ENCODE peak calls at places on chromosomes 7 and 10, in six cellular contexts. K is lung; Y is neuronal stem cell; W is activated gamma-delta T cell treated with anti-CD3 and anti-CD28 coated beads, Interleukin-2, amount 50 U/mL, for 16 hours; J is cardiac fibroblast; T is DMS 273 treated with DMSO at 0.1 percent for 48 hours. X is an unnamed sample.

GRCh38 chr10:63718006-63718405 is 196.8 kb downstream of the REEP3 start:
- DNase-seq in K (no peak), Y (no peak), W (no peak), J (no peak), T (no peak), X (no peak)

GRCh38 chr7:1458676-1459511 is at the start of gene MICALL2:
- DNase-seq in K (peak; percentile 77), Y (no peak), W (peak; percentile 7), J (peak; percentile 86), T (no peak), X (peak; percentile 48)

GRCh38 chr10:106997721-106998120 is 166.8 kb downstream of the SORCS1 start:
- DNase-seq in K (peak; percentile 36), Y (no peak), W (no peak), J (no peak), T (no peak), X (no peak)

GRCh38 chr7:55254596-55255500 is 110.3 kb upstream of the LANCL2 start:
- DNase-seq in K (peak; percentile 84), Y (peak; percentile 84), W (peak; percentile 50), J (peak; percentile 80), T (peak; percentile 26), X (peak; percentile 94)

GRCh38 chr7:140176271-140176701 is 497 bp downstream of the KDM7A start:
- DNase-seq in K (no peak), Y (peak; percentile 20), W (no peak), J (peak; percentile 25), T (no peak), X (peak; percentile 56)

GRCh38 chr7:102205915-102206314 is 80.8 kb upstream of the SH2B2 start:
- DNase-seq in K (no peak), Y (no peak), W (no peak), J (no peak), T (no peak), X (no peak)

GRCh38 chr7:93442478-93443224 is 131.9 kb downstream of the CALCR start:
- DNase-seq in K (peak; percentile 35), Y (peak; percentile 1), W (peak; percentile 15), J (peak; percentile 43), T (no peak), X (peak; percentile 27)

GRCh38 chr7:151632750-151633515 is 113.2 kb upstream of the RHEB start:
- DNase-seq in K (peak; percentile 54), Y (peak; percentile 46), W (peak; percentile 31), J (peak; percentile 62), T (no peak), X (no peak)

GRCh38 chr7:101162551-101163280 is 2.7 kb downstream of the VGF start:
- DNase-seq in K (no peak), Y (no peak), W (no peak), J (peak; percentile 57), T (peak; percentile 47), X (peak; percentile 91)

GRCh38 chr10:98212204-98212603 is 55.8 kb downstream of the LOXL4 start:
- DNase-seq in K (no peak), Y (no peak), W (no peak), J (no peak), T (no peak), X (no peak)

GRCh38 chr7:132275384-132275783 is 300.9 kb downstream of the PLXNA4 start:
- DNase-seq in K (no peak), Y (no peak), W (no peak), J (no peak), T (peak; percentile 51), X (no peak)

GRCh38 chr7:138584283-138584682 is 116.9 kb downstream of the SVOPL start:
- DNase-seq in K (no peak), Y (no peak), W (no peak), J (no peak), T (no peak), X (no peak)

X was measured in left kidney.